ENCODE peak calls at places on chromosomes 5 and 9, in nine cellular contexts. One of them, this sample, is unnamed.

GRCh38 chr9:109781541-109782197 is 1.7 kb downstream of the PALM2AKAP2 start:
- DNase-seq in dorsolateral prefrontal cortex: no peak
- DNase-seq in HTR-8/SVneo: no peak
- DNase-seq in amygdala: no peak
- DNase-seq in CD8-positive, alpha-beta memory T cell: no peak
- DNase-seq in progenitor cell of endocrine pancreas: no peak
- DNase-seq in adrenal gland: no peak
- DNase-seq in activated effector memory CD4-positive, alpha-beta T cell treated with Interleukin-2 at 50 U/mL for 16 hours: no peak
- DNase-seq in stimulated activated CD4-positive, alpha-beta T cell treated with anti-CD3 and anti-CD28 coated beads, Interleukin-4, amount 100 ng/mL, for 4 hours: no peak
- DNase-seq in this sample: no peak

GRCh38 chr5:77993799-77994318 is 217.7 kb upstream of the TBCA start:
- DNase-seq in dorsolateral prefrontal cortex: peak; percentile 84
- DNase-seq in HTR-8/SVneo: no peak
- DNase-seq in amygdala: peak; percentile 36
- DNase-seq in CD8-positive, alpha-beta memory T cell: no peak
- DNase-seq in progenitor cell of endocrine pancreas: no peak
- DNase-seq in adrenal gland: no peak
- DNase-seq in activated effector memory CD4-positive, alpha-beta T cell treated with Interleukin-2 at 50 U/mL for 16 hours: no peak
- DNase-seq in stimulated activated CD4-positive, alpha-beta T cell treated with anti-CD3 and anti-CD28 coated beads, Interleukin-4, amount 100 ng/mL, for 4 hours: no peak
- DNase-seq in this sample: no peak

GRCh38 chr5:88952344-88952743 is 69.4 kb upstream of the MEF2C start:
- DNase-seq in dorsolateral prefrontal cortex: no peak
- DNase-seq in HTR-8/SVneo: no peak
- DNase-seq in amygdala: no peak
- DNase-seq in CD8-positive, alpha-beta memory T cell: no peak
- DNase-seq in progenitor cell of endocrine pancreas: no peak
- DNase-seq in adrenal gland: no peak
- DNase-seq in activated effector memory CD4-positive, alpha-beta T cell treated with Interleukin-2 at 50 U/mL for 16 hours: no peak
- DNase-seq in stimulated activated CD4-positive, alpha-beta T cell treated with anti-CD3 and anti-CD28 coated beads, Interleukin-4, amount 100 ng/mL, for 4 hours: no peak
- DNase-seq in this sample: no peak

GRCh38 chr9:83198336-83198735 is 135.4 kb upstream of the RASEF start:
- DNase-seq in dorsolateral prefrontal cortex: no peak
- DNase-seq in HTR-8/SVneo: no peak
- DNase-seq in amygdala: no peak
- DNase-seq in CD8-positive, alpha-beta memory T cell: no peak
- DNase-seq in progenitor cell of endocrine pancreas: no peak
- DNase-seq in adrenal gland: no peak
- DNase-seq in activated effector memory CD4-positive, alpha-beta T cell treated with Interleukin-2 at 50 U/mL for 16 hours: no peak
- DNase-seq in stimulated activated CD4-positive, alpha-beta T cell treated with anti-CD3 and anti-CD28 coated beads, Interleukin-4, amount 100 ng/mL, for 4 hours: no peak
- DNase-seq in this sample: no peak

GRCh38 chr5:123659006-123659405 is 147.0 kb downstream of the CSNK1G3 start:
- DNase-seq in dorsolateral prefrontal cortex: no peak
- DNase-seq in HTR-8/SVneo: no peak
- DNase-seq in amygdala: no peak
- DNase-seq in CD8-positive, alpha-beta memory T cell: no peak
- DNase-seq in progenitor cell of endocrine pancreas: no peak
- DNase-seq in adrenal gland: no peak
- DNase-seq in activated effector memory CD4-positive, alpha-beta T cell treated with Interleukin-2 at 50 U/mL for 16 hours: no peak
- DNase-seq in stimulated activated CD4-positive, alpha-beta T cell treated with anti-CD3 and anti-CD28 coated beads, Interleukin-4, amount 100 ng/mL, for 4 hours: no peak
- DNase-seq in this sample: no peak

GRCh38 chr5:81842795-81843377 is 92.0 kb upstream of the SSBP2 start:
- DNase-seq in dorsolateral prefrontal cortex: no peak
- DNase-seq in HTR-8/SVneo: no peak
- DNase-seq in amygdala: no peak
- DNase-seq in CD8-positive, alpha-beta memory T cell: no peak
- DNase-seq in progenitor cell of endocrine pancreas: no peak
- DNase-seq in adrenal gland: no peak
- DNase-seq in activated effector memory CD4-positive, alpha-beta T cell treated with Interleukin-2 at 50 U/mL for 16 hours: no peak
- DNase-seq in stimulated activated CD4-positive, alpha-beta T cell treated with anti-CD3 and anti-CD28 coated beads, Interleukin-4, amount 100 ng/mL, for 4 hours: no peak
- DNase-seq in this sample: no peak

GRCh38 chr5:67190856-67191255 is 5.7 kb downstream of the CD180 start:
- DNase-seq in dorsolateral prefrontal cortex: no peak
- DNase-seq in HTR-8/SVneo: no peak
- DNase-seq in amygdala: no peak
- DNase-seq in CD8-positive, alpha-beta memory T cell: no peak
- DNase-seq in progenitor cell of endocrine pancreas: no peak
- DNase-seq in adrenal gland: no peak
- DNase-seq in activated effector memory CD4-positive, alpha-beta T cell treated with Interleukin-2 at 50 U/mL for 16 hours: no peak
- DNase-seq in stimulated activated CD4-positive, alpha-beta T cell treated with anti-CD3 and anti-CD28 coated beads, Interleukin-4, amount 100 ng/mL, for 4 hours: no peak
- DNase-seq in this sample: no peak

GRCh38 chr5:177132504-177133118 is 962 bp upstream of the NSD1 start:
- DNase-seq in dorsolateral prefrontal cortex: no peak
- DNase-seq in HTR-8/SVneo: no peak
- DNase-seq in amygdala: no peak
- DNase-seq in CD8-positive, alpha-beta memory T cell: no peak
- DNase-seq in progenitor cell of endocrine pancreas: peak; percentile 36
- DNase-seq in adrenal gland: no peak
- DNase-seq in activated effector memory CD4-positive, alpha-beta T cell treated with Interleukin-2 at 50 U/mL for 16 hours: no peak
- DNase-seq in stimulated activated CD4-positive, alpha-beta T cell treated with anti-CD3 and anti-CD28 coated beads, Interleukin-4, amount 100 ng/mL, for 4 hours: no peak
- DNase-seq in this sample: no peak

GRCh38 chr5:138874771-138875628 is at the start of gene LRRTM2:
- DNase-seq in dorsolateral prefrontal cortex: peak; percentile 86
- DNase-seq in HTR-8/SVneo: peak; percentile 22
- DNase-seq in amygdala: no peak
- DNase-seq in CD8-positive, alpha-beta memory T cell: no peak
- DNase-seq in progenitor cell of endocrine pancreas: no peak
- DNase-seq in adrenal gland: no peak
- DNase-seq in activated effector memory CD4-positive, alpha-beta T cell treated with Interleukin-2 at 50 U/mL for 16 hours: no peak
- DNase-seq in stimulated activated CD4-positive, alpha-beta T cell treated with anti-CD3 and anti-CD28 coated beads, Interleukin-4, amount 100 ng/mL, for 4 hours: no peak
- DNase-seq in this sample: peak; percentile 89

GRCh38 chr5:140253985-140254384 is 48.9 kb downstream of the PFDN1 start:
- DNase-seq in dorsolateral prefrontal cortex: no peak
- DNase-seq in HTR-8/SVneo: no peak
- DNase-seq in amygdala: no peak
- DNase-seq in CD8-positive, alpha-beta memory T cell: no peak
- DNase-seq in progenitor cell of endocrine pancreas: no peak
- DNase-seq in adrenal gland: no peak
- DNase-seq in activated effector memory CD4-positive, alpha-beta T cell treated with Interleukin-2 at 50 U/mL for 16 hours: no peak
- DNase-seq in stimulated activated CD4-positive, alpha-beta T cell treated with anti-CD3 and anti-CD28 coated beads, Interleukin-4, amount 100 ng/mL, for 4 hours: no peak
- DNase-seq in this sample: peak; percentile 80

GRCh38 chr9:121153642-121154041 is 48.0 kb downstream of the RAB14 start:
- DNase-seq in dorsolateral prefrontal cortex: no peak
- DNase-seq in HTR-8/SVneo: no peak
- DNase-seq in amygdala: no peak
- DNase-seq in CD8-positive, alpha-beta memory T cell: no peak
- DNase-seq in progenitor cell of endocrine pancreas: no peak
- DNase-seq in adrenal gland: no peak
- DNase-seq in activated effector memory CD4-positive, alpha-beta T cell treated with Interleukin-2 at 50 U/mL for 16 hours: no peak
- DNase-seq in stimulated activated CD4-positive, alpha-beta T cell treated with anti-CD3 and anti-CD28 coated beads, Interleukin-4, amount 100 ng/mL, for 4 hours: no peak
- DNase-seq in this sample: no peak

This sample was measured in SJSA1.